ENCODE peak calls at places on chromosomes 16 and 17, in nine cellular contexts. R is stimulated activated CD4-positive, alpha-beta T cell treated with anti-CD3 and anti-CD28 coated beads, Interleukin-2, amount 100 ng/mL, for 48 hours; J is OCI-M1; H is posterior cingulate gyrus; Z is GM03348; I is NCI-H774; Y is adipocyte; K is NCI-H446 treated with DMSO at 0.1 percent for 48 hours; L is germinal center. P is an unnamed sample.

GRCh38 chr16:87723224-87723619 is 42.6 kb downstream of the KLHDC4 start:
- DNase-seq in R (no peak), J (no peak), H (peak), Z (no peak), I (peak), Y (peak), K (peak), L (no peak), P (peak)

GRCh38 chr17:3626831-3627565 is 9.1 kb downstream of the SHPK start:
- DNase-seq in R (no peak), J (no peak), H (no peak), Z (no peak), I (no peak), Y (no peak), K (no peak), L (no peak), P (no peak)

GRCh38 chr17:42537156-42537805 is 1.2 kb downstream of the NAGLU start:
- DNase-seq in R (no peak), J (no peak), H (no peak), Z (no peak), I (no peak), Y (no peak), K (no peak), L (no peak), P (no peak)

GRCh38 chr16:47470211-47470610 is 9.1 kb downstream of the PHKB start:
- DNase-seq in R (no peak), J (no peak), H (no peak), Z (no peak), I (no peak), Y (no peak), K (no peak), L (no peak), P (no peak)

GRCh38 chr17:44362964-44363612 is 565 bp downstream of the FAM171A2 start:
- DNase-seq in R (no peak), J (peak), H (no peak), Z (peak), I (peak), Y (peak), K (no peak), L (no peak), P (no peak)

GRCh38 chr16:84826558-84826941 is 6.8 kb downstream of the CRISPLD2 start:
- DNase-seq in R (no peak), J (no peak), H (no peak), Z (peak), I (no peak), Y (peak), K (no peak), L (no peak), P (no peak)

GRCh38 chr16:6482861-6483530 is 849.6 kb upstream of the RBFOX1 start:
- DNase-seq in R (no peak), J (no peak), H (peak), Z (no peak), I (no peak), Y (no peak), K (no peak), L (no peak), P (no peak)

GRCh38 chr16:83205896-83206295 is 579.1 kb downstream of the CDH13 start:
- DNase-seq in R (no peak), J (no peak), H (no peak), Z (no peak), I (no peak), Y (no peak), K (no peak), L (no peak), P (no peak)

GRCh38 chr16:77564791-77565390 is 130.1 kb upstream of the ADAMTS18 start:
- DNase-seq in R (no peak), J (no peak), H (no peak), Z (no peak), I (no peak), Y (no peak), K (no peak), L (no peak), P (no peak)

GRCh38 chr17:8060274-8060673 is 21.4 kb downstream of the ALOX15B start:
- DNase-seq in R (peak), J (peak), H (no peak), Z (peak), I (peak), Y (peak), K (no peak), L (peak), P (peak)

GRCh38 chr16:56519459-56520250 is at the start of gene BBS2:
- DNase-seq in R (peak), J (peak), H (peak), Z (peak), I (peak), Y (peak), K (peak), L (peak), P (peak)

P was measured in Jurkat, Clone E6-1.